ENCODE peak calls at places on chromosomes 3 and 15, in ten cellular contexts. K is ascending aorta; T is naive thymus-derived CD4-positive, alpha-beta T cell; A is lower lobe of right lung; Q is body of pancreas; F is CD4-positive, CD25-positive, alpha-beta regulatory T cell; Z is fibroblast of lung; C is SK-N-SH; Y is left ventricle myocardium inferior; V is GM23338. S is an unnamed sample.

GRCh38 chr3:106609666-106610301 is 741.0 kb upstream of the CBLB start:
- DNase-seq in A (no peak), C (peak; percentile 33), T (peak; percentile 50), Y (no peak), K (no peak), V (peak; percentile 90), Q (peak; percentile 58), F (peak; percentile 65), Z (peak; percentile 95), S (peak; percentile 66)

GRCh38 chr3:28476194-28476593 is 127.6 kb upstream of the AZI2 start:
- DNase-seq in V (peak; percentile 80), Z (peak; percentile 76), F (no peak), T (no peak), Y (no peak), C (peak; percentile 58), A (no peak), Q (no peak), K (no peak), S (no peak)

GRCh38 chr3:188111002-188111584 is 42.9 kb upstream of the LPP start:
- DNase-seq in C (no peak), V (no peak), Q (no peak), T (no peak), Y (no peak), K (no peak), F (no peak), Z (no peak), A (no peak), S (no peak)

GRCh38 chr15:100988874-100989273 is 69.7 kb downstream of the LRRK1 start:
- DNase-seq in F (no peak), Y (no peak), A (no peak), V (no peak), C (no peak), Q (no peak), T (no peak), K (no peak), Z (no peak), S (no peak)

GRCh38 chr3:17431004-17431403 is 311.4 kb downstream of the TBC1D5 start:
- DNase-seq in Y (no peak), T (no peak), K (no peak), V (peak; percentile 46), A (no peak), Q (no peak), F (peak; percentile 2), C (peak; percentile 38), Z (peak; percentile 67), S (no peak)

GRCh38 chr15:45454825-45455224 is 67.7 kb downstream of the SLC30A4 start:
- DNase-seq in Y (peak; percentile 49), F (peak; percentile 34), C (no peak), T (peak; percentile 70), Q (peak; percentile 22), V (no peak), Z (peak; percentile 96), K (peak; percentile 49), A (peak; percentile 88), S (no peak)

GRCh38 chr3:114834175-114834940 is 312.7 kb downstream of the ZBTB20 start:
- DNase-seq in Z (no peak), F (no peak), C (peak; percentile 29), K (no peak), T (no peak), V (no peak), Q (no peak), Y (no peak), A (no peak), S (no peak)

GRCh38 chr3:53739926-53740325 is 106.3 kb downstream of the CHDH start:
- DNase-seq in T (no peak), Z (no peak), A (no peak), K (no peak), V (no peak), Q (no peak), Y (no peak), C (no peak), F (no peak), S (no peak)

GRCh38 chr3:128484404-128485282 is 8.4 kb downstream of the GATA2 start:
- DNase-seq in K (no peak), F (no peak), V (peak; percentile 70), Y (no peak), A (peak; percentile 22), C (peak; percentile 59), Z (no peak), T (peak; percentile 2), Q (no peak), S (no peak)

GRCh38 chr3:100467133-100467532 is 25.3 kb upstream of the TMEM45A start:
- DNase-seq in Z (no peak), V (no peak), C (no peak), Q (no peak), Y (no peak), F (no peak), T (no peak), A (no peak), K (no peak), S (no peak)

GRCh38 chr3:180265551-180265950 is 228.8 kb upstream of the PEX5L start:
- DNase-seq in C (no peak), Y (no peak), V (no peak), Z (peak; percentile 34), K (no peak), Q (no peak), T (no peak), F (no peak), A (no peak), S (no peak)

GRCh38 chr3:74273091-74273490 is 341.4 kb downstream of the CNTN3 start:
- DNase-seq in V (no peak), A (no peak), Y (no peak), T (no peak), K (peak; percentile 9), F (no peak), Z (no peak), Q (no peak), C (no peak), S (no peak)

GRCh38 chr3:33889394-33890039 is 91.1 kb downstream of the PDCD6IP start:
- DNase-seq in C (no peak), V (no peak), Q (no peak), Z (peak; percentile 11), T (no peak), Y (no peak), A (no peak), F (no peak), K (no peak), S (no peak)

GRCh38 chr15:80893777-80894176 is 95.8 kb downstream of the MESD start:
- DNase-seq in T (no peak), Y (peak; percentile 34), V (no peak), A (no peak), F (no peak), Q (no peak), Z (peak; percentile 5), C (no peak), K (no peak), S (no peak)

GRCh38 chr3:131731709-131732108 is 228.9 kb upstream of the MRPL3 start:
- DNase-seq in T (no peak), C (no peak), K (no peak), V (no peak), Y (no peak), Q (no peak), F (no peak), A (no peak), Z (no peak), S (no peak)

GRCh38 chr3:125151916-125152315 is 60.6 kb downstream of the SLC12A8 start:
- DNase-seq in C (no peak), Q (no peak), V (no peak), F (no peak), Y (no peak), T (no peak), K (no peak), A (no peak), Z (peak; percentile 61), S (no peak)

GRCh38 chr3:109922898-109923297 is 585.6 kb upstream of the DPPA4 start:
- DNase-seq in A (no peak), V (no peak), Z (no peak), F (no peak), Q (no peak), T (no peak), K (no peak), C (no peak), Y (no peak), S (no peak)
- H3K27ac ChIP-seq in A (no peak overlapping the region), V (no peak overlapping the region), Z (no peak overlapping the region), F (no peak overlapping the region), Q (no peak overlapping the region), T (no peak overlapping the region), K (no peak overlapping the region), C (peak overlapping the region; percentile 38), Y (no peak overlapping the region), S (no peak overlapping the region)

DNA sequence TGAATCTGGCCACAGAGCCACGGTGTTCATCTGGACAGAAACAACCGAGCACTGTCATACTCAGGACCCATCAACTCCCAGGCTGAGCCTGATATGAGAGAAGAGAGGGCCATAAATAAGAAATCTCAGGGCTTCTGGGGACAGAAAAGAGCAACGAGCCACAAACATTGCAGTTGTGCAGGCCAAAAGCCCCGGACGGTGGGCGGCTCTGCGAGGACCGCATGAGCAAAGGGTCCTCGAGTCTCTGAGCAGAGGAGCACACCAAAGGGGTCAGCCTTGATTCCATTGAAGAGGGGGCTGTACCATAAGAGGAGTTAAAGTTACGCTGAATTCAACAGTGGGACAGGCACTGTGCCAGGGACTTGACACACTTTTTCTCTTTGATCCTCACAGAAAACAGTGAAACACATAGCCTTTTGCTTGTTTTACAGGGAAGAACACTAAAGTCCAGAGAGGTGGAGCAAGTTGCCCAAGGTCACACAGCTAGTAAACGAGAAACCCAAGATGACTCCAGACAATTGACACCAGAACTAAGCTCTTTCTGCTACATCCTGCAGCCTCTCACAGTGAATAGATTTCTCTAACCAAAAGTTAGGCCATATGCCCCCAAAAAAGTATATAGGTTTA is 97.1 kb downstream of the SEMA5B start:
- DNase-seq in T (no peak), A (no peak), C (no peak), Z (no peak), V (no peak), Y (no peak), Q (no peak), K (no peak), F (no peak), S (no peak)
- H3K36me3 ChIP-seq in T (no peaks in the 10 kb centered on the region), A (no peaks in the 10 kb centered on the region), C (no peaks in the 10 kb centered on the region), Z (no peaks in the 10 kb centered on the region), V (no peaks in the 10 kb centered on the region), Y (no peaks in the 10 kb centered on the region), Q (no peaks in the 10 kb centered on the region), K (no peaks in the 10 kb centered on the region), F (no peaks in the 10 kb centered on the region), S (no peaks in the 10 kb centered on the region)

GRCh38 chr15:51751687-51752683 is 588 bp downstream of the TMOD2 start:
- DNase-seq in A (peak; percentile 60), C (peak; percentile 34), Q (peak; percentile 33), V (peak; percentile 69), Y (peak; percentile 31), T (no peak), Z (peak; percentile 35), F (no peak), K (no peak), S (peak; percentile 48)
- H3K27ac ChIP-seq in A (peak overlapping the region; percentile 62), C (no peak overlapping the region), Q (peak overlapping the region; percentile 57), V (no peak overlapping the region), Y (peak overlapping the region; percentile 79), T (no peak overlapping the region), Z (no peak overlapping the region), F (no peak overlapping the region), K (peak overlapping the region; percentile 67), S (no peak overlapping the region)

DNA sequence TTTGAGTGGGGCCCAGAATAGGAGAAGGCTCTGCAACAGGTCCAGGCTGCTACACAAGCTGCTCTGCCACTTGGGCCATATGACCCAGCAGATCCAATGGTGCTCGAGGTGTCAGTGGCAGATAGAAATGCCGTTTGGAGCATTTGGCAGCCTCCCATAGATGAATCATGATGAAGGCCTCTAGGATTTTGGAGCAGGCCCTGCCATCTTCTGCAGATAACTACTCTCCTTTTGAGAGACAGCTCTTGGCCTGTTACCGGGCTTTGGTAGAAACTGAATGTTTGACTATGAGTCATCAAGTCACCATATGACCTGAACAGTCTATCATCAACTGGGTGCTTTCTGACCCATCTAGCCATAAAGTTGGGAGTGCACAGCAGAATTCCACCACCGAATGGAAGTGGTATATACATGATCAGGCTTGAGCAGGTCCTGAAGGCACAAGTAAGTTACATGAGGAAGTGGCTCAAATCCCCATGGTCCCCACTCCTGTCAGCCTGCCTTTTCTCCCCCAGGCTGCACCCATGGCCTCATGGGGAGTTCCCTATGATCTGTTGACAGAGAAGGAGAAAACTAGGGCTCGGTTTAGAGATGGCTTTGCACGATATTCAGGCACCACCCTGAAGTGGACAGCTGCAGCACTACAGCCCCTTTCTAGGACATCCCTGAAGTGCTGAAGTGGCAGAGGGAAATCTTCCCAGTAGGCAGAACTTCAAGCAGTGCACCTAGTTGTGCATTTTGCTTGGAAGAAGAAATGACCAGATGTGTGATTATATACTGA is 971.4 kb downstream of the MCTP2 start:
- DNase-seq in K (no peak), A (no peak), Y (no peak), Z (peak; percentile 20), V (no peak), F (no peak), C (no peak), Q (no peak), T (no peak), S (no peak)
- H3K36me3 ChIP-seq in K (no peaks in the 10 kb centered on the region), A (no peaks in the 10 kb centered on the region), Y (no peaks in the 10 kb centered on the region), Z (no peaks in the 10 kb centered on the region), V (no peaks in the 10 kb centered on the region), F (no peaks in the 10 kb centered on the region), C (no peaks in the 10 kb centered on the region), Q (no peaks in the 10 kb centered on the region), T (no peaks in the 10 kb centered on the region), S (no peaks in the 10 kb centered on the region)

S was measured in WERI-Rb-1.